ENCODE peak calls at places on chromosomes 1 and 21, in ten cellular contexts. One of them, this sample, is unnamed.
A peak's percentile ranks its signal among the peaks of the same experiment; 100 is the strongest.

GRCh38 chr1:234579967-234580366 is 30.0 kb downstream of the IRF2BP2 start:
- DNase-seq in stimulated activated CD4-positive, alpha-beta T cell treated with anti-CD3 and anti-CD28 coated beads, Interleukin-2, amount 100 ng/mL, for 24 hours: no peak
- DNase-seq in AG08395: no peak
- DNase-seq in HEK293T: peak; percentile 59
- DNase-seq in omental fat pad: no peak
- DNase-seq in fibroblast of lung: no peak
- DNase-seq in stimulated activated CD8-positive, alpha-beta memory T cell treated with anti-CD3 and anti-CD28 coated beads, Interleukin-15, amount 100 ng/mL, for 48 hours: no peak
- DNase-seq in AG09309: no peak
- DNase-seq in naive B cell: no peak
- DNase-seq in SHP77 treated with DMSO at 0.1 percent for 48 hours: no peak
- DNase-seq in this sample: no peak

GRCh38 chr1:50084389-50084788 is 24.3 kb upstream of the ELAVL4 start:
- DNase-seq in stimulated activated CD4-positive, alpha-beta T cell treated with anti-CD3 and anti-CD28 coated beads, Interleukin-2, amount 100 ng/mL, for 24 hours: no peak
- DNase-seq in AG08395: no peak
- DNase-seq in HEK293T: no peak
- DNase-seq in omental fat pad: no peak
- DNase-seq in fibroblast of lung: no peak
- DNase-seq in stimulated activated CD8-positive, alpha-beta memory T cell treated with anti-CD3 and anti-CD28 coated beads, Interleukin-15, amount 100 ng/mL, for 48 hours: no peak
- DNase-seq in AG09309: no peak
- DNase-seq in naive B cell: no peak
- DNase-seq in SHP77 treated with DMSO at 0.1 percent for 48 hours: no peak
- DNase-seq in this sample: no peak

GRCh38 chr1:41370225-41370624 is 9.0 kb downstream of the FOXO6 start:
- DNase-seq in stimulated activated CD4-positive, alpha-beta T cell treated with anti-CD3 and anti-CD28 coated beads, Interleukin-2, amount 100 ng/mL, for 24 hours: no peak
- DNase-seq in AG08395: no peak
- DNase-seq in HEK293T: no peak
- DNase-seq in omental fat pad: no peak
- DNase-seq in fibroblast of lung: no peak
- DNase-seq in stimulated activated CD8-positive, alpha-beta memory T cell treated with anti-CD3 and anti-CD28 coated beads, Interleukin-15, amount 100 ng/mL, for 48 hours: no peak
- DNase-seq in AG09309: no peak
- DNase-seq in naive B cell: no peak
- DNase-seq in SHP77 treated with DMSO at 0.1 percent for 48 hours: no peak
- DNase-seq in this sample: no peak

GRCh38 chr1:23651069-23651808 is 40.4 kb upstream of the RPL11 start:
- DNase-seq in stimulated activated CD4-positive, alpha-beta T cell treated with anti-CD3 and anti-CD28 coated beads, Interleukin-2, amount 100 ng/mL, for 24 hours: no peak
- DNase-seq in AG08395: peak; percentile 58
- DNase-seq in HEK293T: no peak
- DNase-seq in omental fat pad: no peak
- DNase-seq in fibroblast of lung: no peak
- DNase-seq in stimulated activated CD8-positive, alpha-beta memory T cell treated with anti-CD3 and anti-CD28 coated beads, Interleukin-15, amount 100 ng/mL, for 48 hours: no peak
- DNase-seq in AG09309: no peak
- DNase-seq in naive B cell: no peak
- DNase-seq in SHP77 treated with DMSO at 0.1 percent for 48 hours: no peak
- DNase-seq in this sample: no peak

GRCh38 chr1:109020693-109021092 is 21.2 kb downstream of the WDR47 start:
- DNase-seq in stimulated activated CD4-positive, alpha-beta T cell treated with anti-CD3 and anti-CD28 coated beads, Interleukin-2, amount 100 ng/mL, for 24 hours: no peak
- DNase-seq in AG08395: no peak
- DNase-seq in HEK293T: no peak
- DNase-seq in omental fat pad: no peak
- DNase-seq in fibroblast of lung: no peak
- DNase-seq in stimulated activated CD8-positive, alpha-beta memory T cell treated with anti-CD3 and anti-CD28 coated beads, Interleukin-15, amount 100 ng/mL, for 48 hours: no peak
- DNase-seq in AG09309: no peak
- DNase-seq in naive B cell: no peak
- DNase-seq in SHP77 treated with DMSO at 0.1 percent for 48 hours: no peak
- DNase-seq in this sample: no peak

GRCh38 chr1:236868625-236869467 is 73.8 kb downstream of the MTR start:
- DNase-seq in stimulated activated CD4-positive, alpha-beta T cell treated with anti-CD3 and anti-CD28 coated beads, Interleukin-2, amount 100 ng/mL, for 24 hours: peak; percentile 41
- DNase-seq in AG08395: peak; percentile 69
- DNase-seq in HEK293T: peak; percentile 75
- DNase-seq in omental fat pad: no peak
- DNase-seq in fibroblast of lung: peak; percentile 54
- DNase-seq in stimulated activated CD8-positive, alpha-beta memory T cell treated with anti-CD3 and anti-CD28 coated beads, Interleukin-15, amount 100 ng/mL, for 48 hours: peak; percentile 18
- DNase-seq in AG09309: peak; percentile 42
- DNase-seq in naive B cell: peak; percentile 15
- DNase-seq in SHP77 treated with DMSO at 0.1 percent for 48 hours: no peak
- DNase-seq in this sample: peak; percentile 28

GRCh38 chr1:67639336-67639735 is 45.7 kb upstream of the GADD45A start:
- DNase-seq in stimulated activated CD4-positive, alpha-beta T cell treated with anti-CD3 and anti-CD28 coated beads, Interleukin-2, amount 100 ng/mL, for 24 hours: no peak
- DNase-seq in AG08395: no peak
- DNase-seq in HEK293T: no peak
- DNase-seq in omental fat pad: no peak
- DNase-seq in fibroblast of lung: no peak
- DNase-seq in stimulated activated CD8-positive, alpha-beta memory T cell treated with anti-CD3 and anti-CD28 coated beads, Interleukin-15, amount 100 ng/mL, for 48 hours: no peak
- DNase-seq in AG09309: no peak
- DNase-seq in naive B cell: no peak
- DNase-seq in SHP77 treated with DMSO at 0.1 percent for 48 hours: no peak
- DNase-seq in this sample: no peak

GRCh38 chr1:84704872-84705426 is 14.7 kb upstream of the SSX2IP start:
- DNase-seq in stimulated activated CD4-positive, alpha-beta T cell treated with anti-CD3 and anti-CD28 coated beads, Interleukin-2, amount 100 ng/mL, for 24 hours: no peak
- DNase-seq in AG08395: no peak
- DNase-seq in HEK293T: no peak
- DNase-seq in omental fat pad: no peak
- DNase-seq in fibroblast of lung: no peak
- DNase-seq in stimulated activated CD8-positive, alpha-beta memory T cell treated with anti-CD3 and anti-CD28 coated beads, Interleukin-15, amount 100 ng/mL, for 48 hours: no peak
- DNase-seq in AG09309: no peak
- DNase-seq in naive B cell: peak; percentile 33
- DNase-seq in SHP77 treated with DMSO at 0.1 percent for 48 hours: no peak
- DNase-seq in this sample: no peak

GRCh38 chr1:33735624-33736023 is 128.3 kb upstream of the HMGB4 start:
- DNase-seq in stimulated activated CD4-positive, alpha-beta T cell treated with anti-CD3 and anti-CD28 coated beads, Interleukin-2, amount 100 ng/mL, for 24 hours: no peak
- DNase-seq in AG08395: peak; percentile 47
- DNase-seq in HEK293T: no peak
- DNase-seq in omental fat pad: no peak
- DNase-seq in fibroblast of lung: peak; percentile 20
- DNase-seq in stimulated activated CD8-positive, alpha-beta memory T cell treated with anti-CD3 and anti-CD28 coated beads, Interleukin-15, amount 100 ng/mL, for 48 hours: no peak
- DNase-seq in AG09309: peak; percentile 18
- DNase-seq in naive B cell: no peak
- DNase-seq in SHP77 treated with DMSO at 0.1 percent for 48 hours: no peak
- DNase-seq in this sample: no peak

GRCh38 chr21:28311776-28312175 is 680.9 kb downstream of the LTN1 start:
- DNase-seq in stimulated activated CD4-positive, alpha-beta T cell treated with anti-CD3 and anti-CD28 coated beads, Interleukin-2, amount 100 ng/mL, for 24 hours: no peak
- DNase-seq in AG08395: no peak
- DNase-seq in HEK293T: no peak
- DNase-seq in omental fat pad: no peak
- DNase-seq in fibroblast of lung: no peak
- DNase-seq in stimulated activated CD8-positive, alpha-beta memory T cell treated with anti-CD3 and anti-CD28 coated beads, Interleukin-15, amount 100 ng/mL, for 48 hours: no peak
- DNase-seq in AG09309: no peak
- DNase-seq in naive B cell: no peak
- DNase-seq in SHP77 treated with DMSO at 0.1 percent for 48 hours: no peak
- DNase-seq in this sample: no peak

GRCh38 chr1:89070509-89070908 is 5.5 kb upstream of the GBP1 start:
- DNase-seq in stimulated activated CD4-positive, alpha-beta T cell treated with anti-CD3 and anti-CD28 coated beads, Interleukin-2, amount 100 ng/mL, for 24 hours: no peak
- DNase-seq in AG08395: no peak
- DNase-seq in HEK293T: no peak
- DNase-seq in omental fat pad: no peak
- DNase-seq in fibroblast of lung: no peak
- DNase-seq in stimulated activated CD8-positive, alpha-beta memory T cell treated with anti-CD3 and anti-CD28 coated beads, Interleukin-15, amount 100 ng/mL, for 48 hours: no peak
- DNase-seq in AG09309: no peak
- DNase-seq in naive B cell: no peak
- DNase-seq in SHP77 treated with DMSO at 0.1 percent for 48 hours: no peak
- DNase-seq in this sample: no peak

GRCh38 chr1:9721606-9722377 is 70.3 kb downstream of the PIK3CD start:
- DNase-seq in stimulated activated CD4-positive, alpha-beta T cell treated with anti-CD3 and anti-CD28 coated beads, Interleukin-2, amount 100 ng/mL, for 24 hours: peak; percentile 85
- DNase-seq in AG08395: no peak
- DNase-seq in HEK293T: peak; percentile 83
- DNase-seq in omental fat pad: no peak
- DNase-seq in fibroblast of lung: no peak
- DNase-seq in stimulated activated CD8-positive, alpha-beta memory T cell treated with anti-CD3 and anti-CD28 coated beads, Interleukin-15, amount 100 ng/mL, for 48 hours: peak; percentile 62
- DNase-seq in AG09309: no peak
- DNase-seq in naive B cell: peak; percentile 70
- DNase-seq in SHP77 treated with DMSO at 0.1 percent for 48 hours: no peak
- DNase-seq in this sample: peak; percentile 83

GRCh38 chr1:229342902-229343587 is at the start of gene CCSAP:
- DNase-seq in stimulated activated CD4-positive, alpha-beta T cell treated with anti-CD3 and anti-CD28 coated beads, Interleukin-2, amount 100 ng/mL, for 24 hours: peak; percentile 49
- DNase-seq in AG08395: peak; percentile 58
- DNase-seq in HEK293T: peak; percentile 62
- DNase-seq in omental fat pad: no peak
- DNase-seq in fibroblast of lung: peak; percentile 56
- DNase-seq in stimulated activated CD8-positive, alpha-beta memory T cell treated with anti-CD3 and anti-CD28 coated beads, Interleukin-15, amount 100 ng/mL, for 48 hours: peak; percentile 26
- DNase-seq in AG09309: no peak
- DNase-seq in naive B cell: peak; percentile 62
- DNase-seq in SHP77 treated with DMSO at 0.1 percent for 48 hours: no peak
- DNase-seq in this sample: peak; percentile 53

GRCh38 chr1:167683641-167684502 is 37.9 kb upstream of the MPZL1 start:
- DNase-seq in stimulated activated CD4-positive, alpha-beta T cell treated with anti-CD3 and anti-CD28 coated beads, Interleukin-2, amount 100 ng/mL, for 24 hours: no peak
- DNase-seq in AG08395: peak; percentile 70
- DNase-seq in HEK293T: no peak
- DNase-seq in omental fat pad: no peak
- DNase-seq in fibroblast of lung: peak; percentile 70
- DNase-seq in stimulated activated CD8-positive, alpha-beta memory T cell treated with anti-CD3 and anti-CD28 coated beads, Interleukin-15, amount 100 ng/mL, for 48 hours: no peak
- DNase-seq in AG09309: no peak
- DNase-seq in naive B cell: no peak
- DNase-seq in SHP77 treated with DMSO at 0.1 percent for 48 hours: no peak
- DNase-seq in this sample: no peak

GRCh38 chr1:26318338-26319064 is 743 bp downstream of the CD52 start:
- DNase-seq in stimulated activated CD4-positive, alpha-beta T cell treated with anti-CD3 and anti-CD28 coated beads, Interleukin-2, amount 100 ng/mL, for 24 hours: peak; percentile 51
- DNase-seq in AG08395: no peak
- DNase-seq in HEK293T: no peak
- DNase-seq in omental fat pad: no peak
- DNase-seq in fibroblast of lung: no peak
- DNase-seq in stimulated activated CD8-positive, alpha-beta memory T cell treated with anti-CD3 and anti-CD28 coated beads, Interleukin-15, amount 100 ng/mL, for 48 hours: peak; percentile 58
- DNase-seq in AG09309: no peak
- DNase-seq in naive B cell: peak; percentile 43
- DNase-seq in SHP77 treated with DMSO at 0.1 percent for 48 hours: no peak
- DNase-seq in this sample: peak; percentile 22

GRCh38 chr1:57887973-57888491 is 464.2 kb upstream of the DAB1 start:
- DNase-seq in stimulated activated CD4-positive, alpha-beta T cell treated with anti-CD3 and anti-CD28 coated beads, Interleukin-2, amount 100 ng/mL, for 24 hours: no peak
- DNase-seq in AG08395: no peak
- DNase-seq in HEK293T: peak; percentile 12
- DNase-seq in omental fat pad: no peak
- DNase-seq in fibroblast of lung: peak; percentile 59
- DNase-seq in stimulated activated CD8-positive, alpha-beta memory T cell treated with anti-CD3 and anti-CD28 coated beads, Interleukin-15, amount 100 ng/mL, for 48 hours: no peak
- DNase-seq in AG09309: no peak
- DNase-seq in naive B cell: no peak
- DNase-seq in SHP77 treated with DMSO at 0.1 percent for 48 hours: no peak
- DNase-seq in this sample: no peak

GRCh38 chr21:43736224-43736883 is 17.4 kb downstream of the PDXK start:
- DNase-seq in stimulated activated CD4-positive, alpha-beta T cell treated with anti-CD3 and anti-CD28 coated beads, Interleukin-2, amount 100 ng/mL, for 24 hours: no peak
- DNase-seq in AG08395: no peak
- DNase-seq in HEK293T: no peak
- DNase-seq in omental fat pad: no peak
- DNase-seq in fibroblast of lung: peak; percentile 62
- DNase-seq in stimulated activated CD8-positive, alpha-beta memory T cell treated with anti-CD3 and anti-CD28 coated beads, Interleukin-15, amount 100 ng/mL, for 48 hours: no peak
- DNase-seq in AG09309: no peak
- DNase-seq in naive B cell: no peak
- DNase-seq in SHP77 treated with DMSO at 0.1 percent for 48 hours: no peak
- DNase-seq in this sample: no peak

GRCh38 chr1:18325151-18325550 is 155.6 kb upstream of the KLHDC7A start:
- DNase-seq in stimulated activated CD4-positive, alpha-beta T cell treated with anti-CD3 and anti-CD28 coated beads, Interleukin-2, amount 100 ng/mL, for 24 hours: no peak
- DNase-seq in AG08395: no peak
- DNase-seq in HEK293T: no peak
- DNase-seq in omental fat pad: no peak
- DNase-seq in fibroblast of lung: no peak
- DNase-seq in stimulated activated CD8-positive, alpha-beta memory T cell treated with anti-CD3 and anti-CD28 coated beads, Interleukin-15, amount 100 ng/mL, for 48 hours: no peak
- DNase-seq in AG09309: no peak
- DNase-seq in naive B cell: no peak
- DNase-seq in SHP77 treated with DMSO at 0.1 percent for 48 hours: no peak
- DNase-seq in this sample: no peak

GRCh38 chr1:206908038-206908437 is 10.8 kb downstream of the IL24 start:
- DNase-seq in stimulated activated CD4-positive, alpha-beta T cell treated with anti-CD3 and anti-CD28 coated beads, Interleukin-2, amount 100 ng/mL, for 24 hours: no peak
- DNase-seq in AG08395: no peak
- DNase-seq in HEK293T: no peak
- DNase-seq in omental fat pad: no peak
- DNase-seq in fibroblast of lung: no peak
- DNase-seq in stimulated activated CD8-positive, alpha-beta memory T cell treated with anti-CD3 and anti-CD28 coated beads, Interleukin-15, amount 100 ng/mL, for 48 hours: no peak
- DNase-seq in AG09309: no peak
- DNase-seq in naive B cell: no peak
- DNase-seq in SHP77 treated with DMSO at 0.1 percent for 48 hours: no peak
- DNase-seq in this sample: no peak